ENCODE peak calls at places on chromosomes 3 and 15, in five cellular contexts. C is adrenal gland, H is IMR-90, J is tibial nerve, M is sigmoid colon. A is an unnamed sample.

GRCh38 chr3:133489466-133490085 is 83.9 kb upstream of the CDV3 start:
- DNase-seq in M (no peak), C (no peak), H (peak; percentile 27), J (no peak), A (no peak)

GRCh38 chr3:40930131-40930538 is 269.2 kb upstream of the CTNNB1 start:
- DNase-seq in M (no peak), C (peak; percentile 18), H (no peak), J (no peak), A (peak; percentile 7)

GRCh38 chr15:52186651-52187486 is 4.3 kb downstream of the GNB5 start:
- DNase-seq in M (no peak), J (no peak), C (peak; percentile 72), H (no peak), A (no peak)

GRCh38 chr15:39642011-39642640 is 61.2 kb downstream of the THBS1 start:
- DNase-seq in M (no peak), C (peak; percentile 10), H (peak; percentile 76), J (no peak), A (no peak)

GRCh38 chr3:187927565-187927964 is 182.3 kb upstream of the BCL6 start:
- DNase-seq in J (no peak), M (no peak), H (no peak), C (no peak), A (no peak)

GRCh38 chr15:77633134-77633912 is 611 bp upstream of the LINGO1 start:
- DNase-seq in J (peak; percentile 81), C (peak; percentile 91), M (peak; percentile 88), H (peak; percentile 70), A (peak; percentile 84)

GRCh38 chr3:191336833-191337232 is 6.5 kb upstream of the UTS2B start:
- DNase-seq in H (no peak), J (no peak), M (no peak), C (no peak), A (no peak)

GRCh38 chr15:100809151-100809550 is 70.5 kb upstream of the ALDH1A3 start:
- DNase-seq in M (no peak), J (no peak), H (no peak), C (no peak), A (no peak)

GRCh38 chr15:92231461-92231860 is 162.2 kb upstream of the ST8SIA2 start:
- DNase-seq in M (no peak), H (no peak), C (no peak), J (no peak), A (no peak)

GRCh38 chr3:97895216-97895615 is 73.4 kb downstream of the CRYBG3 start:
- DNase-seq in H (no peak), C (no peak), J (no peak), M (no peak), A (no peak)

GRCh38 chr3:33167716-33168339 is 50.8 kb downstream of the SUSD5 start:
- DNase-seq in J (no peak), M (no peak), C (no peak), H (peak; percentile 60), A (no peak)

GRCh38 chr3:133932009-133932408 is 36.3 kb upstream of the RAB6B start:
- DNase-seq in H (no peak), J (no peak), C (no peak), M (no peak), A (no peak)

GRCh38 chr15:74525946-74526345 is 15.1 kb upstream of the ARID3B start:
- DNase-seq in H (peak; percentile 90), C (no peak), M (no peak), J (no peak), A (no peak)

GRCh38 chr15:33551860-33552259 is 241.1 kb downstream of the RYR3 start:
- DNase-seq in M (no peak), H (no peak), C (no peak), J (no peak), A (no peak)

GRCh38 chr3:197352382-197352781 is 54.0 kb upstream of the DLG1 start:
- DNase-seq in C (peak; percentile 94), H (peak; percentile 69), M (peak; percentile 85), J (no peak), A (no peak)

GRCh38 chr3:139238281-139239030 is 105.4 kb upstream of the MRPS22 start:
- DNase-seq in M (no peak), J (no peak), C (no peak), H (no peak), A (no peak)

GRCh38 chr15:65595960-65596359 is 15.0 kb downstream of the INTS14 start:
- DNase-seq in C (no peak), M (no peak), H (no peak), J (no peak), A (peak; percentile 13)

GRCh38 chr3:39108309-39108708 is 829 bp downstream of the TTC21A start:
- DNase-seq in M (no peak), C (no peak), H (no peak), J (no peak), A (no peak)

GRCh38 chr3:129974451-129975331 is at the start of gene TRH:
- DNase-seq in J (no peak), M (no peak), C (no peak), H (no peak), A (no peak)

GRCh38 chr3:113096158-113096893 is 105.5 kb downstream of the GTPBP8 start:
- DNase-seq in J (no peak), M (no peak), H (peak; percentile 61), C (no peak), A (no peak)

GRCh38 chr15:43483306-43484128 is 9.4 kb downstream of the TP53BP1 start:
- DNase-seq in H (no peak), J (no peak), C (no peak), M (no peak), A (peak; percentile 61)

GRCh38 chr15:74616020-74616939 is 644 bp downstream of the CLK3 start:
- DNase-seq in H (peak; percentile 63), M (peak; percentile 89), J (peak; percentile 65), C (peak; percentile 91), A (peak; percentile 90)

GRCh38 chr15:39171944-39172368 is 408.9 kb upstream of the THBS1 start:
- DNase-seq in M (peak; percentile 82), J (peak; percentile 62), H (peak; percentile 99), C (peak; percentile 57), A (peak; percentile 23)

GRCh38 chr3:153273217-153273616 is 111.2 kb downstream of the RAP2B start:
- DNase-seq in M (no peak), C (no peak), J (no peak), H (no peak), A (no peak)

GRCh38 chr15:68794869-68795268 is 25.8 kb downstream of the ANP32A start:
- DNase-seq in C (no peak), M (peak; percentile 63), J (no peak), H (no peak), A (no peak)

GRCh38 chr3:123813876-123814275 is 70.3 kb downstream of the MYLK start:
- DNase-seq in H (no peak), J (no peak), C (no peak), M (no peak), A (peak; percentile 21)

DNA sequence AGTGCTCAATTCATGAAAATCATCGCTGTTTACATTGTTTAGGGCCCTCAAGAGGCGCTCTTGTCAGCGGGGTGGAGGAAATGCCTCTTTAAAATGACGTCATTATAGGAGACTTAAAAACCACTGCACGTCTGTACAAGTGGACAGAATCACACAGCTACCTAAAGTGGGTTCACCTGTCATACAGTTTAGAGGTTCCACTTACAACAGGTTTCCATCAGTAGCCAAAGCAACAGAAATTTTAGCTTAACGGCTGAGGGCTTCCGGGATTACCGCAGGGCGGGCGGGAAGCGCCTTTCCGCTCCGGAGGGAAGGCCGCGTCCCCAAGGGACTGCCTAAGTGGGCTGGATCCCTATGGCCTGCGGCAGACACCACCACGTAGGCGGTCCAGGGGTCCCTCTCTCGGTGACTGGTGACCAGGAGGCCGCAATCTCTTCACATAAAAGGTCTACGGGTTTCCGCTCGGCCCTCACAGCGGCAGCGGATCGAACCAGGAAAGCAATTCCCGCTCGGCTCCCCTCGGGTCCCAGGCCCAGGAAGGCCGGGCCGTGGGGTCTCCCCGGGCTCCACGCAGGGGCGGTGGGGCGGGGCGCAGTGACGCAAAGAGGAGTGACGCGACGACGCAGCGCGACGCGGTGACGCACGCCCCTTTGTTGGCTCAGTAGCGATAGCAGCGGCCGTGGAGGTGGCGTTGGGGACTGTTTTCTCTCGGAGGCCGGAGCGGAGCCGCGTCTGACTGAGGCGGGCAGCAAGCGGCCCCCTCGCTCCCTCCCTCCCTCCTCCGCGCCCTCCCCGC is at the start of gene ARIH1:
- DNase-seq in J (peak; percentile 95), H (peak; percentile 94), M (peak; percentile 99), C (peak; percentile 97), A (peak; percentile 98)
- TF ChIP-seq POLR2A in J (peak; percentile 99), H (peak; percentile 95), M (peak; percentile 98), C (peak; percentile 96), A (peak; percentile 97)

GRCh38 chr3:128483657-128484403 is 9.2 kb downstream of the GATA2 start:
- DNase-seq in H (no peak), J (no peak), C (no peak), M (no peak), A (peak; percentile 58)
- TF ChIP-seq POLR2A in H (no peak), J (no peak), C (no peak), M (no peak), A (peak; percentile 48)

DNA sequence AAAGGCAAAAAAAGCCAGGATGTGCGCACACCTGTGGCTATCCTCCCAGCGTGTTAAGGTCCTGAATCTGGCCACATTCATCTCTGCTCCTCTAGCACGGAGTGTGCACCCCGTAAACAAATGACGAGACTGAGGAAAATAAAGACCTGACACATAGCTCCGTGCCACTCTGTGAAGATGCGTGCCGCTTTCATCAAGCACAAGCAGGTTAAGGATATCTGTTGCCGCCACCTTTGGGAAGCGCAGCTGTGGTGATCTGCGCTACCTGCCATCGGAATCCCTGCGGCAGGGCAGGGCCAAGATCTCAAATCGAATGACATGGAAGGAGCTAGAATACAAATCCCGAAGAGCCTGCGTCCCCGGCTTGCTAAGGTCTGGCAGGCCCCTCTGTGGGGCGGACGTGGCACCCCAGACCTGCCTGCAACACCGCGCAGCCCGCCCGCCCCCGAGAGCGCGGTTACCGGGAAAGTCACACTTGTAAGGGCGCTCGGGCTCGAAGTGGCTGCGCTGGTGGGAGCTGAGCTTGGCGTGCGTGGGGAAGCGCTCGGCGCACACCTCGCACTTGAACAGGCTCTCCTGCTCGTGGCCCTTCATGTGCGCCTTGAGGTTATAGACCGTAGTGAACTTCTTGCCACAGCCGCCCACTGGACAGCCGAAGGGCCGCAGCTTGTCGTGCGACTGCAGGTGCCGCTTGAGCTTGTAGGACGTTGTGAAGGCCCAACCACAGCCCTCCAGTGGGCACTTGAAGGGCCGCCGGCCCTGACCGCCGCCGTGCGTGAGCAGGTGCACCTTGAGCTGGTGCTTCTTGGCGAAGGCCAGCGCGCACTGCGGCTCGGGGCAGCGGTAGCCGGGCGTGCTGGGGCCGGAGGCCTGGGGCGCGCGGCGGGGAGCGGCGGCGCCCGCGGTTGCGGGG is 937 bp downstream of the ZXDC start:
- DNase-seq in J (no peak), M (peak; percentile 77), H (peak; percentile 35), C (peak; percentile 72), A (peak; percentile 83)
- TF ChIP-seq POLR2A in J (no peak), M (no peak), H (no peak), C (no peak), A (no peak)

DNA sequence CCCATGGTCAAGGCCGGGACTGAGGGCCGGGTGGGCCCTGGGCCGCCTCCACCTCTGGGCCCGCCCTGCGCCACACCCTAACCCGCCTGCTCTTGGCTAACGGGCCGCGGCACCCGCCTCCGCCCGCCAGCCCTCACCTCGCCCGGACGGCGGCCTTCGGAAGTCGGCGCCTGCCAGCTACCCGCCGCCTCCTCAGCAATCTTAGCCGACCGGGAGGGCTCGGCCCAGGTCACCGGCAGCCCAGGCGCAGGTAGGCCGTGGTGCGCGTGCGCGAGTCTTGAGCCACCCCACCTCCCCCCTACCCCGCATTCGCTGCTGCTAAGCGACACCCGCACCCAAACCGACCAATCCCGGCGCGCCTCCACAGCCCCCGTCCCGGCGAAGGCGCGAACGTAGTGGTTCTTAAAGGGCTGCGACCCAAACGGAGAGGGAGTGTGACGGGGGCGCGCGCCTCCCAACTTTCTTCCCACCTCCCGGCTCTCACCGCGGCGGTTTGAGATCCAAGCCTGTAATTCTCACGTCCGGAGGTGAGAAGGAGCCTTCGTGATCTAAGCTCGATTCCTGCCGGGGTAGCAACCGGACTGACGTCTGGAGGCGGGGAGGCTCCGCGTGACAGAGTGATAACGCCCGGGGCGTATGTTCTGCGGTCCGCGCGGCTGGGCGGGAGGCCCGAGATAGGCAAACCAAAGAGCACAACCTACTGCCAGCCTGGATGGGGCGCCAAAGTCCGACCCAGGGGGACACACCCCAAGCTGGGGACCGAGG is at the start of gene SEC22C:
- DNase-seq in J (peak; percentile 89), M (peak; percentile 98), C (peak; percentile 96), H (peak; percentile 84), A (peak; percentile 98)
- TF ChIP-seq POLR2A in J (peak; percentile 45), M (peak; percentile 58), C (peak; percentile 55), H (peak; percentile 67), A (peak; percentile 94)

A was measured in erythroblast.